ENCODE peak calls at places on chromosome 2, in four cellular contexts. N, M, A and O are unnamed samples.

GRCh38 chr2:182165196-182165595 is 179.5 kb downstream of the PPP1R1C start:
- DNase-seq in N (no peak), A (no peak), M (no peak), O (no peak)

GRCh38 chr2:12081481-12082210 is 335.2 kb downstream of the LPIN1 start:
- DNase-seq in A (no peak), N (no peak), M (no peak), O (no peak)

GRCh38 chr2:201900362-201900761 is 94.0 kb downstream of the CDK15 start:
- DNase-seq in A (no peak), M (no peak), N (no peak), O (no peak)

GRCh38 chr2:31136732-31137131 is 1.5 kb downstream of the GALNT14 start:
- DNase-seq in M (no peak), N (no peak), A (no peak), O (no peak)

GRCh38 chr2:9398881-9399805 is 24.2 kb downstream of the ITGB1BP1 start:
- DNase-seq in A (no peak), M (peak; percentile 92), N (no peak), O (no peak)

GRCh38 chr2:132374961-132375360 is 41.6 kb upstream of the GPR39 start:
- DNase-seq in A (no peak), N (no peak), M (peak; percentile 74), O (no peak)

GRCh38 chr2:159562248-159562647 is 54.1 kb downstream of the BAZ2B start:
- DNase-seq in N (no peak), M (no peak), A (no peak), O (no peak)

GRCh38 chr2:88265352-88265960 is 95.3 kb downstream of the THNSL2 start:
- DNase-seq in A (no peak), M (no peak), N (no peak), O (no peak)

GRCh38 chr2:26792720-26793119 is 6.9 kb downstream of the CENPA start:
- DNase-seq in N (no peak), M (no peak), A (no peak), O (no peak)

GRCh38 chr2:9681427-9681817 is 50.6 kb upstream of the YWHAQ start:
- DNase-seq in M (no peak), N (no peak), A (no peak), O (no peak)

GRCh38 chr2:118433566-118433965 is 345.3 kb downstream of the INSIG2 start:
- DNase-seq in N (no peak), M (no peak), A (no peak), O (no peak)

GRCh38 chr2:118430510-118431187 is 342.4 kb downstream of the INSIG2 start:
- DNase-seq in N (no peak), A (no peak), M (no peak), O (no peak)

GRCh38 chr2:118431586-118431985 is 343.3 kb downstream of the INSIG2 start:
- DNase-seq in N (no peak), A (no peak), M (no peak), O (no peak)

GRCh38 chr2:118431997-118432396 is 343.7 kb downstream of the INSIG2 start:
- DNase-seq in A (no peak), N (no peak), M (no peak), O (no peak)

DNA sequence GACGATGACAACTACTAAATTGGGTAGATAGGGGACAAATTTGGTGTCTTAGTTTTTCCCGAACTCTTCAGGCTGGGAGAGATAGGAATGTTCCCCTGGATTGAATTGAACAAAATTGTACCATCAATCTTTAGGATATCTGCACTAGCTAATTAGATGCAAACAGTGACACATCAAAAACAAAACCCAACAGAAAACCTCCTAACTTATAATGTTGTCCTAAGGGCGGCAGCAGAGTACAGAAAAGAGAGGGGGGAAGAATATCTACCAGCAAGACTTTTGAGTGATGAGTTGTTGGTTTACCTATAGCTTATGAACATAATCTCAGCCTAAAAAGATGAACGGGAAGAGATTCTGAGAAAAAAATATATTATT is 342.9 kb downstream of the INSIG2 start:
- DNase-seq in A (no peak), M (no peak), N (no peak), O (no peak)
- TF ChIP-seq CTCF in A (no peak), M (no peak), N (no peak), O (no peak)

DNA sequence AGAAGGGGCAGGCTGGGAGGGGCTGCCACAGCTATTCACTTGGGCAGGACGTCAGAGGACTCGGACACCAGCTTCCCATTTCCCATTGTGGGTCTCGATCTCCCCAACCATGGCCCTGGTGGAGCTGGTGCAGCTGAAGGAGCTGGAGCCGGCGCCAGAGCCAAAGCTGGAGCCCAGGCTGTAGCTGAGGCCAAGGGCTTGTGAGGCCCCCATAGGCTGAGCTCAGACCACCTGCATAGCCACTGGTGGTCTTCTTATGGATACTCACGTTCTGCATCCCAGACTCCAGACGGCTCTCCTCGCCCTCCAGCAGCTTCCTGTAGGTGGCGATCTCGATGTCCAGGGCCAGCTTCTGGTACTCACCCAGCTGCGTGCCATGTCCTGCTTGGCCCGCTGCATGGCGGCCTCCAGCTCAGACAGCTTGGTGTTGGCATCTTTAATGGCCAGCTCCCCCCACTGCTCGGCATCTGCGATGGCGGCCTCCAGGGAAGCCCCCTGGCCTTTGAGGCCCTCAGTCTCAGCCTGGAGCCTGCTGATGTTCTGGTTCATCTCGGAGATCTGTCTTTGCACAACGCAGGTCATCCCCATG is 6.0 kb upstream of the CDK5R2 start:
- DNase-seq in A (no peak), M (no peak), N (no peak), O (no peak)
- TF ChIP-seq CTCF in A (no peak), M (no peak), N (no peak), O (no peak)

GRCh38 chr2:99201959-99202678 is 21.1 kb downstream of the MRPL30 start:
- DNase-seq in M (no peak), A (no peak), N (no peak), O (no peak)
- TF ChIP-seq CTCF in M (no peak), A (peak; percentile 49), N (no peak), O (no peak)

GRCh38 chr2:40754912-40755311 is 303.0 kb upstream of the SLC8A1 start:
- DNase-seq in A (no peak), N (no peak), M (no peak), O (no peak)

GRCh38 chr2:40758778-40759177 is 306.9 kb upstream of the SLC8A1 start:
- DNase-seq in M (no peak), A (no peak), N (no peak), O (no peak)

DNA sequence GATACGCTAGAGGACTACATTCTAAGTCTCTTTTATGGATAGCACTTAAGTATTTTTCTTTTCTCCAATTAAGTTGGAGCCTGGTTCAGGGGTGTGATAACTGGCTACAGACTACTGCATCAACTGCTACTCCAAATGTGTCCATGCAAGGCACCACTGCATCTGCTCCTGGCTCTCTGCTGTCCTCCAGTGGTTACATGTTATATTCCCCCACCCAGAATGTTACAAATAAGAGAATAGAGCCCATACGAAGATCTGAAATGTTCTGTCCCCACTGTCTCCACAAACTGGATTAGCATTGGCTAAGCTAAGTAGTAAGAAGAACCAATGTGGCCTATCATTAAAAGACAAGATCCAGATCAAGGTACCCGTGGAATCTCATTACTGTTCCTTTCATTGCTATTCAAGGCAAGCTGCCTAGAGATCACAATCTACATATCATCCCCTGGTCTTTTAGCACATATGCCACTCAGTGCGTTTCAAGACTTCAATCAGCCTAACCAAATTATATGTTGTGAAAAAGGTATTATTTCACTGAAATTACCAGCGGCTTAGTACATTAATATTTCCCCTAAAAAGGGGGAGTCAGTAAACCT is 308.3 kb upstream of the SLC8A1 start:
- DNase-seq in A (peak; percentile 32), N (no peak), M (peak; percentile 72), O (no peak)
- TF ChIP-seq CTCF in A (peak; percentile 36), N (peak; percentile 25), M (peak; percentile 85), O (peak; percentile 95)